ENCODE peak calls at places on chromosomes 11 and 22, in four cellular contexts. J is SJCRH30, D is dorsolateral prefrontal cortex, A is endodermal cell. L is an unnamed sample.

GRCh38 chr22:45671051-45671782 is 417 bp upstream of the ATXN10 start:
- DNase-seq in D (no peak), J (peak), A (peak), L (peak)

GRCh38 chr11:11528986-11529385 is 92.8 kb downstream of the GALNT18 start:
- DNase-seq in J (no peak), D (no peak), A (no peak), L (no peak)

GRCh38 chr11:95182397-95182796 is 48.6 kb downstream of the SESN3 start:
- DNase-seq in J (no peak), D (no peak), A (no peak), L (no peak)

GRCh38 chr11:60130496-60130895 is 42.0 kb downstream of the MS4A2 start:
- DNase-seq in A (peak), J (peak), D (no peak), L (peak)

GRCh38 chr11:74849525-74850391 is 99.1 kb downstream of the XRRA1 start:
- DNase-seq in D (no peak), J (no peak), A (peak), L (no peak)

GRCh38 chr11:57424802-57425564 is 1.9 kb downstream of the SLC43A3 start:
- DNase-seq in A (peak), J (peak), D (no peak), L (peak)

GRCh38 chr11:72787262-72788104 is 6.4 kb downstream of the STARD10 start:
- DNase-seq in J (no peak), D (no peak), A (peak), L (peak)

GRCh38 chr22:41256898-41257260 is 16.1 kb upstream of the CHADL start:
- DNase-seq in J (no peak), A (no peak), D (no peak), L (no peak)

GRCh38 chr11:117440258-117440657 is 112.6 kb downstream of the CEP164 start:
- DNase-seq in J (no peak), A (no peak), D (no peak), L (no peak)

GRCh38 chr11:116879789-116880402 is 42.5 kb upstream of the APOA1 start:
- DNase-seq in J (peak), A (no peak), D (no peak), L (peak)

GRCh38 chr22:49671331-49672012 is 156.2 kb downstream of the BRD1 start:
- DNase-seq in D (no peak), A (peak), J (no peak), L (no peak)

GRCh38 chr11:72676874-72677341 is 2.7 kb upstream of the PDE2A start:
- DNase-seq in J (peak), D (peak), A (peak), L (peak)

GRCh38 chr11:66133216-66133775 is 63.2 kb downstream of the PACS1 start:
- DNase-seq in D (no peak), A (no peak), J (peak), L (no peak)

GRCh38 chr11:125418396-125418795 is 77.7 kb downstream of the FEZ1 start:
- DNase-seq in D (no peak), A (peak), J (no peak), L (no peak)

GRCh38 chr22:40484906-40485660 is 114.7 kb downstream of the SGSM3 start:
- DNase-seq in J (peak), D (no peak), A (no peak), L (no peak)

GRCh38 chr11:106087815-106088435 is 10.5 kb downstream of the AASDHPPT start:
- DNase-seq in D (peak), A (peak), J (peak), L (peak)

GRCh38 chr11:46278387-46279173 is 1.1 kb downstream of the CREB3L1 start:
- DNase-seq in A (peak), D (no peak), J (no peak), L (peak)

GRCh38 chr11:134730596-134731538 is 318.8 kb upstream of the B3GAT1 start:
- DNase-seq in D (no peak), J (no peak), A (peak), L (peak)

GRCh38 chr11:68402355-68403031 is 58.1 kb upstream of the PPP6R3 start:
- DNase-seq in J (no peak), A (peak), D (no peak), L (peak)

GRCh38 chr11:5336331-5336730 is 7.0 kb downstream of the OR51B5 start:
- DNase-seq in J (no peak), A (no peak), D (no peak), L (no peak)

GRCh38 chr22:26023104-26023775 is 146.0 kb upstream of the SEZ6L start:
- DNase-seq in A (peak), J (no peak), D (no peak), L (no peak)

DNA sequence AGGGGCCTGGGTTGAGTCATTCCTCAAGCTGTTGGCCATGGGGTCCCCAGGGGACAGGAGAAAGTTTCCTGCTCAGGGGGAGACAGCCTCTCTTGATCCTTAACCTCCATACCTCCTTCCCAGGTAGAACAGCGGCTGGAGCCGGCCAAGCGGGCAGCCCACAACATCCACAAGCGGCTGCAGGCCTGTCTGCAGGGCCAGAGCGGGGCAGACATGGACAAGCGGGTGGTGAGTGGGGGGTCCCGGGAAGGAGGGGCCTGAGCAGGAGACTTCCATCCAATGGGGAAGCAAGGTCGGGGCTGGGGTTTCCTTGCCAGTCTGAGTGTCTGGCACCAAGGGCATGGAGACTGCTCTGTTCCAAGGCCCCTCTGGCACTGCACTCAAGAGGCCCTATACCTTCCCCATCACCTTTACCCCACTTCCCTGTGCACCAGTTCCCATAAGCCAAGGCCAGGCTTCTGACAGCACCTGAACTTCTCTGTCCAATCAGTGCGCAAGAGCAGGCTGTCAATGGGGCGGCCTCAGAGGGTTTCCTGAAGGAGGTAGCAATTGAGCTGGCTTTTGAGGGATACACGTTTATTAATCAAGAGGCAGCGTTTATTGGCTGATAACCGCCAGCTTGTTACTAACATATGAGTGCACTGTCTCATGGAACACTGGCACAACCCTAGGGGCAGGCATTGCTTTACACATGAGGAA is 1.9 kb downstream of the SH3BP1 start:
- DNase-seq in D (no peak), A (no peak), J (no peak), L (peak)
- H3K4me3 ChIP-seq in D (peak), A (no peak), J (no peak), L (no peak)

GRCh38 chr11:130211144-130211543 is 51.6 kb downstream of the ST14 start:
- DNase-seq in J (no peak), D (no peak), A (peak), L (no peak)

GRCh38 chr11:130209128-130209932 is 49.7 kb downstream of the ST14 start:
- DNase-seq in J (no peak), A (peak), D (no peak), L (no peak)

GRCh38 chr11:130211781-130212401 is 52.3 kb downstream of the ST14 start:
- DNase-seq in J (no peak), A (peak), D (no peak), L (no peak)

GRCh38 chr11:130208241-130209127 is 48.9 kb downstream of the ST14 start:
- DNase-seq in J (no peak), A (peak), D (no peak), L (no peak)

GRCh38 chr11:130209944-130210854 is 50.6 kb downstream of the ST14 start:
- DNase-seq in J (no peak), D (no peak), A (peak), L (no peak)
- H3K4me3 ChIP-seq in J (no peak), D (no peak), A (no peak), L (no peak)

GRCh38 chr11:64892838-64893193 is 14.4 kb upstream of the EHD1 start:
- DNase-seq in D (no peak), A (no peak), J (no peak), L (no peak)
- H3K4me3 ChIP-seq in D (no peak), A (no peak), J (no peak), L (peak)

DNA sequence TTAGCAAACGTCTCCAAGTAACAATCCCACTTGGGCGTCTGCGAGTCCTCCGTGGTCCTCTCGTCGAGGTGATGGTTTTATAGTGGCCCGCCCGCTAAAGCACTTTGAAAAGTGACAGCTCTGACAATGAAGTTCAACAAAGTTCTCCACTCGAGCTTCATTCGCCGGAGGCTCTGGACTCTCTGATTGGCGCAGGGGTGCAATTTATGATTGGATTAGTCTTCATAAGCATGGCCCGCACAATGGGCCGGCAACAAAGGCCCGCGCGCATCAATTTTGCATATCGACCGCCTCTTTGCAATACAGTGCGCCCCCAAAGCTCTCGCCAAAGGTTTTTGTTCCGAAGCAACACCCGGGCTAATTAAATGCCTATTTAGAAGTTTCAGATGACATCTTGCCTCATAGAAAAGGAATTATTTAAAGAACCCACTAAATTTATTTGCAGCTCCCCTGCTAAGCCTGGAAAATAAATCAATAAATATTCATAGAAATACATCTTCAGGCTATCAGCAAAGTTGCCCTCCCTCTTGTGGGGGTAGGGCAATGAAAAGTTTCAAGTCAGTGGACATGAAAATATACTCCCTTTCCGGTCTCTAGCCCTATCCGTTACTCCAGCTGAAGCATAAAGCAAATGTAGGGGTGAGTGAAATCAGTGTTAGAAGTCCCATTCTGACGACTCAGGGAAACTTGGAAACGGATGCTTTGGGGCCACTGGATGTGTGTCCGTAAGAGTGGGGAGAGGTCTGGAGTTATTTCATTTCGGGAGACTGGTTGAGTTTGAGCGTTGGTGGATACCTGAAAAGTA is at the start of gene DBX1:
- DNase-seq in D (no peak), J (no peak), A (no peak), L (no peak)
- H3K4me3 ChIP-seq in D (no peak), J (peak), A (no peak), L (no peak)

DNA sequence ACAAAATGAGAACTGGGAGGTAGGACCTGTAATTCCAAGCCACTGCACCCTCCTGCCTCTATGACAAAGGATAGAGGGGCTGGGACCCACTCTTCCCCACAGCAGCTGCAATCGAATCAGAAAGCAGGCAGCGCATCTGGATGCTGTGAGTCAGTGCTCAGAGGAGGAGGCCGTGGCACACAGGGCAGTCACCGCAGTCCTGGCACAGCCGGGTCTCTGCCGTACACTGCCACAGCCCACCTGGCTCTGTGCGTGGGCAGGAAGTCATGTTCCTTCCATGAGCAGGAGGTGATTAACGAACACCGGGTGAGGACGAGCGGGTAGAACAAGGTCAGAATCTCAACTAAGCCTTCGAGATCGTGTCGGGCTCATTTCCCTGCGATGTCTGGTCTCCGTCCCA is 30.2 kb upstream of the PPFIA1 start:
- DNase-seq in D (no peak), J (no peak), A (no peak), L (no peak)
- H3K4me3 ChIP-seq in D (no peak), J (no peak), A (no peak), L (no peak)

GRCh38 chr22:17098379-17098819 is 13.6 kb downstream of the IL17RA start:
- DNase-seq in D (no peak), J (no peak), A (no peak), L (no peak)
- H3K4me3 ChIP-seq in D (no peak), J (no peak), A (no peak), L (no peak)

GRCh38 chr11:41851743-41852142 is 392.3 kb upstream of the LRRC4C start:
- DNase-seq in J (no peak), A (no peak), D (no peak), L (no peak)

GRCh38 chr11:41849250-41849649 is 389.8 kb upstream of the LRRC4C start:
- DNase-seq in A (no peak), D (no peak), J (no peak), L (no peak)

GRCh38 chr11:41842673-41843072 is 383.2 kb upstream of the LRRC4C start:
- DNase-seq in D (no peak), J (no peak), A (no peak), L (no peak)

GRCh38 chr11:41845066-41845465 is 385.6 kb upstream of the LRRC4C start:
- DNase-seq in D (no peak), J (no peak), A (no peak), L (no peak)

GRCh38 chr11:41848349-41848748 is 388.9 kb upstream of the LRRC4C start:
- DNase-seq in D (no peak), J (no peak), A (no peak), L (no peak)
- H3K4me3 ChIP-seq in D (no peak), J (no peak), A (no peak), L (no peak)

GRCh38 chr11:33377100-33377851 is 120.1 kb downstream of the HIPK3 start:
- DNase-seq in J (no peak), D (no peak), A (no peak), L (no peak)
- H3K4me3 ChIP-seq in J (peak), D (peak), A (peak), L (no peak)

DNA sequence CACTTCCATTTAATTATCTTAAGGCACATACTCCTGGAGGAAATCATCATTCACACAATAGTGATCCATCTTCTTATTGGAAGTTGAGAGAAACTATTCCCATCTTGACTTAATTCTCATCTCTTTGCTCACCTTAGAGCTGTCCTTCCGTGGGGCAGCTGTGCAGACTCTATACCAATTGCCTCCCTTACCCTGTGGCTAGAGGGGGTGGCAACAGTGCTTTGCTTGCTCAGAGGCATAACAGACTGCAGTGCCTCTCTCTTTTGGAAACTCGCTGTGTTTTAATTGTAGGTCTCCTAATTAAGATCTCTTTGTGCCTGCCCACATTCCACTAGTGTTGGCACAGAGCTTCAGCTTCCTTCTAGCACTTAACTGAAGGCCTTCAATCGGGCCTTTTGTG is 5.5 kb downstream of the KMT2A start:
- DNase-seq in D (no peak), A (no peak), J (no peak), L (no peak)
- H3K4me3 ChIP-seq in D (peak), A (peak), J (no peak), L (no peak)

GRCh38 chr22:39241632-39242388 is 3.0 kb downstream of the PDGFB start:
- DNase-seq in A (no peak), D (no peak), J (no peak), L (no peak)
- H3K4me3 ChIP-seq in A (no peak), D (peak), J (no peak), L (no peak)